ENCODE peak calls at places on chromosomes 4 and X, in six cellular contexts. One of them, this sample, is unnamed.

GRCh38 chr4:87589531-87589930 is 18.8 kb upstream of the DSPP start:
- DNase-seq in stimulated activated CD4-positive, alpha-beta T cell treated with anti-CD3 and anti-CD28 coated beads, Interleukin-12 subunit alpha, Interleukin-12 subunit beta, amount 100 ng/mL, for 4 hours: no peak
- DNase-seq in cardiac fibroblast: peak
- DNase-seq in choroid plexus epithelial cell: peak
- DNase-seq in stimulated activated naive CD8-positive, alpha-beta T cell treated with anti-CD3 and anti-CD28 coated beads, Interleukin-15, Interleukin-2, amounts not matched to agents 100 U/mL and 50 U/mL, for 24 hours: no peak
- DNase-seq in stomach: no peak
- DNase-seq in this sample: peak

GRCh38 chr4:76074468-76074867 is at the start of gene ART3:
- DNase-seq in stimulated activated CD4-positive, alpha-beta T cell treated with anti-CD3 and anti-CD28 coated beads, Interleukin-12 subunit alpha, Interleukin-12 subunit beta, amount 100 ng/mL, for 4 hours: no peak
- DNase-seq in cardiac fibroblast: no peak
- DNase-seq in choroid plexus epithelial cell: peak
- DNase-seq in stimulated activated naive CD8-positive, alpha-beta T cell treated with anti-CD3 and anti-CD28 coated beads, Interleukin-15, Interleukin-2, amounts not matched to agents 100 U/mL and 50 U/mL, for 24 hours: no peak
- DNase-seq in stomach: no peak
- DNase-seq in this sample: no peak

GRCh38 chr4:10625130-10625529 is 59.4 kb downstream of the CLNK start:
- DNase-seq in stimulated activated CD4-positive, alpha-beta T cell treated with anti-CD3 and anti-CD28 coated beads, Interleukin-12 subunit alpha, Interleukin-12 subunit beta, amount 100 ng/mL, for 4 hours: no peak
- DNase-seq in cardiac fibroblast: no peak
- DNase-seq in choroid plexus epithelial cell: no peak
- DNase-seq in stimulated activated naive CD8-positive, alpha-beta T cell treated with anti-CD3 and anti-CD28 coated beads, Interleukin-15, Interleukin-2, amounts not matched to agents 100 U/mL and 50 U/mL, for 24 hours: no peak
- DNase-seq in stomach: peak
- DNase-seq in this sample: no peak

GRCh38 chr4:5712517-5712916 is 1.5 kb downstream of the EVC start:
- DNase-seq in stimulated activated CD4-positive, alpha-beta T cell treated with anti-CD3 and anti-CD28 coated beads, Interleukin-12 subunit alpha, Interleukin-12 subunit beta, amount 100 ng/mL, for 4 hours: no peak
- DNase-seq in cardiac fibroblast: peak
- DNase-seq in choroid plexus epithelial cell: peak
- DNase-seq in stimulated activated naive CD8-positive, alpha-beta T cell treated with anti-CD3 and anti-CD28 coated beads, Interleukin-15, Interleukin-2, amounts not matched to agents 100 U/mL and 50 U/mL, for 24 hours: no peak
- DNase-seq in stomach: no peak
- DNase-seq in this sample: no peak

GRCh38 chr4:107825072-107825789 is 499 bp downstream of the SGMS2 start:
- DNase-seq in stimulated activated CD4-positive, alpha-beta T cell treated with anti-CD3 and anti-CD28 coated beads, Interleukin-12 subunit alpha, Interleukin-12 subunit beta, amount 100 ng/mL, for 4 hours: peak
- DNase-seq in cardiac fibroblast: peak
- DNase-seq in choroid plexus epithelial cell: peak
- DNase-seq in stimulated activated naive CD8-positive, alpha-beta T cell treated with anti-CD3 and anti-CD28 coated beads, Interleukin-15, Interleukin-2, amounts not matched to agents 100 U/mL and 50 U/mL, for 24 hours: no peak
- DNase-seq in stomach: peak
- DNase-seq in this sample: no peak

GRCh38 chr4:8278421-8279287 is 9.1 kb downstream of the HTRA3 start:
- DNase-seq in stimulated activated CD4-positive, alpha-beta T cell treated with anti-CD3 and anti-CD28 coated beads, Interleukin-12 subunit alpha, Interleukin-12 subunit beta, amount 100 ng/mL, for 4 hours: no peak
- DNase-seq in cardiac fibroblast: peak
- DNase-seq in choroid plexus epithelial cell: peak
- DNase-seq in stimulated activated naive CD8-positive, alpha-beta T cell treated with anti-CD3 and anti-CD28 coated beads, Interleukin-15, Interleukin-2, amounts not matched to agents 100 U/mL and 50 U/mL, for 24 hours: no peak
- DNase-seq in stomach: no peak
- DNase-seq in this sample: peak

GRCh38 chr4:35325908-35326453 is 918.3 kb downstream of the ARAP2 start:
- DNase-seq in stimulated activated CD4-positive, alpha-beta T cell treated with anti-CD3 and anti-CD28 coated beads, Interleukin-12 subunit alpha, Interleukin-12 subunit beta, amount 100 ng/mL, for 4 hours: no peak
- DNase-seq in cardiac fibroblast: no peak
- DNase-seq in choroid plexus epithelial cell: no peak
- DNase-seq in stimulated activated naive CD8-positive, alpha-beta T cell treated with anti-CD3 and anti-CD28 coated beads, Interleukin-15, Interleukin-2, amounts not matched to agents 100 U/mL and 50 U/mL, for 24 hours: no peak
- DNase-seq in stomach: no peak
- DNase-seq in this sample: no peak

GRCh38 chr4:136329042-136329662 is 1203.1 kb downstream of the PCDH18 start:
- DNase-seq in stimulated activated CD4-positive, alpha-beta T cell treated with anti-CD3 and anti-CD28 coated beads, Interleukin-12 subunit alpha, Interleukin-12 subunit beta, amount 100 ng/mL, for 4 hours: no peak
- DNase-seq in cardiac fibroblast: no peak
- DNase-seq in choroid plexus epithelial cell: peak
- DNase-seq in stimulated activated naive CD8-positive, alpha-beta T cell treated with anti-CD3 and anti-CD28 coated beads, Interleukin-15, Interleukin-2, amounts not matched to agents 100 U/mL and 50 U/mL, for 24 hours: no peak
- DNase-seq in stomach: no peak
- DNase-seq in this sample: no peak

GRCh38 chr4:133484287-133484686 is 335.2 kb downstream of the PCDH10 start:
- DNase-seq in stimulated activated CD4-positive, alpha-beta T cell treated with anti-CD3 and anti-CD28 coated beads, Interleukin-12 subunit alpha, Interleukin-12 subunit beta, amount 100 ng/mL, for 4 hours: no peak
- DNase-seq in cardiac fibroblast: no peak
- DNase-seq in choroid plexus epithelial cell: no peak
- DNase-seq in stimulated activated naive CD8-positive, alpha-beta T cell treated with anti-CD3 and anti-CD28 coated beads, Interleukin-15, Interleukin-2, amounts not matched to agents 100 U/mL and 50 U/mL, for 24 hours: no peak
- DNase-seq in stomach: no peak
- DNase-seq in this sample: no peak

GRCh38 chr4:84638092-84638491 is 55.2 kb downstream of the CDS1 start:
- DNase-seq in stimulated activated CD4-positive, alpha-beta T cell treated with anti-CD3 and anti-CD28 coated beads, Interleukin-12 subunit alpha, Interleukin-12 subunit beta, amount 100 ng/mL, for 4 hours: no peak
- DNase-seq in cardiac fibroblast: no peak
- DNase-seq in choroid plexus epithelial cell: no peak
- DNase-seq in stimulated activated naive CD8-positive, alpha-beta T cell treated with anti-CD3 and anti-CD28 coated beads, Interleukin-15, Interleukin-2, amounts not matched to agents 100 U/mL and 50 U/mL, for 24 hours: no peak
- DNase-seq in stomach: no peak
- DNase-seq in this sample: no peak

GRCh38 chr4:180059216-180059881 is 2183.9 kb upstream of the TENM3 start:
- DNase-seq in stimulated activated CD4-positive, alpha-beta T cell treated with anti-CD3 and anti-CD28 coated beads, Interleukin-12 subunit alpha, Interleukin-12 subunit beta, amount 100 ng/mL, for 4 hours: no peak
- DNase-seq in cardiac fibroblast: no peak
- DNase-seq in choroid plexus epithelial cell: no peak
- DNase-seq in stimulated activated naive CD8-positive, alpha-beta T cell treated with anti-CD3 and anti-CD28 coated beads, Interleukin-15, Interleukin-2, amounts not matched to agents 100 U/mL and 50 U/mL, for 24 hours: no peak
- DNase-seq in stomach: no peak
- DNase-seq in this sample: no peak

GRCh38 chrX:109782994-109783711 is 50.1 kb upstream of the ACSL4 start:
- DNase-seq in stimulated activated CD4-positive, alpha-beta T cell treated with anti-CD3 and anti-CD28 coated beads, Interleukin-12 subunit alpha, Interleukin-12 subunit beta, amount 100 ng/mL, for 4 hours: no peak
- DNase-seq in cardiac fibroblast: no peak
- DNase-seq in choroid plexus epithelial cell: peak
- DNase-seq in stimulated activated naive CD8-positive, alpha-beta T cell treated with anti-CD3 and anti-CD28 coated beads, Interleukin-15, Interleukin-2, amounts not matched to agents 100 U/mL and 50 U/mL, for 24 hours: peak
- DNase-seq in stomach: no peak
- DNase-seq in this sample: no peak

GRCh38 chr4:113584407-113585150 is 177.0 kb downstream of the CAMK2D start:
- DNase-seq in stimulated activated CD4-positive, alpha-beta T cell treated with anti-CD3 and anti-CD28 coated beads, Interleukin-12 subunit alpha, Interleukin-12 subunit beta, amount 100 ng/mL, for 4 hours: no peak
- DNase-seq in cardiac fibroblast: peak
- DNase-seq in choroid plexus epithelial cell: peak
- DNase-seq in stimulated activated naive CD8-positive, alpha-beta T cell treated with anti-CD3 and anti-CD28 coated beads, Interleukin-15, Interleukin-2, amounts not matched to agents 100 U/mL and 50 U/mL, for 24 hours: no peak
- DNase-seq in stomach: no peak
- DNase-seq in this sample: peak

GRCh38 chr4:52588771-52589591 is 70.1 kb downstream of the USP46 start:
- DNase-seq in stimulated activated CD4-positive, alpha-beta T cell treated with anti-CD3 and anti-CD28 coated beads, Interleukin-12 subunit alpha, Interleukin-12 subunit beta, amount 100 ng/mL, for 4 hours: no peak
- DNase-seq in cardiac fibroblast: peak
- DNase-seq in choroid plexus epithelial cell: peak
- DNase-seq in stimulated activated naive CD8-positive, alpha-beta T cell treated with anti-CD3 and anti-CD28 coated beads, Interleukin-15, Interleukin-2, amounts not matched to agents 100 U/mL and 50 U/mL, for 24 hours: peak
- DNase-seq in stomach: no peak
- DNase-seq in this sample: peak

GRCh38 chr4:88803600-88804096 is 106.0 kb upstream of the NAP1L5 start:
- DNase-seq in stimulated activated CD4-positive, alpha-beta T cell treated with anti-CD3 and anti-CD28 coated beads, Interleukin-12 subunit alpha, Interleukin-12 subunit beta, amount 100 ng/mL, for 4 hours: no peak
- DNase-seq in cardiac fibroblast: peak
- DNase-seq in choroid plexus epithelial cell: peak
- DNase-seq in stimulated activated naive CD8-positive, alpha-beta T cell treated with anti-CD3 and anti-CD28 coated beads, Interleukin-15, Interleukin-2, amounts not matched to agents 100 U/mL and 50 U/mL, for 24 hours: no peak
- DNase-seq in stomach: no peak
- DNase-seq in this sample: peak

GRCh38 chr4:68476191-68476590 is 28.9 kb downstream of the TMPRSS11E start:
- DNase-seq in stimulated activated CD4-positive, alpha-beta T cell treated with anti-CD3 and anti-CD28 coated beads, Interleukin-12 subunit alpha, Interleukin-12 subunit beta, amount 100 ng/mL, for 4 hours: no peak
- DNase-seq in cardiac fibroblast: no peak
- DNase-seq in choroid plexus epithelial cell: no peak
- DNase-seq in stimulated activated naive CD8-positive, alpha-beta T cell treated with anti-CD3 and anti-CD28 coated beads, Interleukin-15, Interleukin-2, amounts not matched to agents 100 U/mL and 50 U/mL, for 24 hours: no peak
- DNase-seq in stomach: no peak
- DNase-seq in this sample: peak

GRCh38 chrX:123756320-123756719 is 23.5 kb upstream of the THOC2 start:
- DNase-seq in stimulated activated CD4-positive, alpha-beta T cell treated with anti-CD3 and anti-CD28 coated beads, Interleukin-12 subunit alpha, Interleukin-12 subunit beta, amount 100 ng/mL, for 4 hours: no peak
- DNase-seq in cardiac fibroblast: peak
- DNase-seq in choroid plexus epithelial cell: no peak
- DNase-seq in stimulated activated naive CD8-positive, alpha-beta T cell treated with anti-CD3 and anti-CD28 coated beads, Interleukin-15, Interleukin-2, amounts not matched to agents 100 U/mL and 50 U/mL, for 24 hours: no peak
- DNase-seq in stomach: no peak
- DNase-seq in this sample: peak

GRCh38 chr4:8690811-8691775 is 98.5 kb downstream of the CPZ start:
- DNase-seq in stimulated activated CD4-positive, alpha-beta T cell treated with anti-CD3 and anti-CD28 coated beads, Interleukin-12 subunit alpha, Interleukin-12 subunit beta, amount 100 ng/mL, for 4 hours: no peak
- DNase-seq in cardiac fibroblast: no peak
- DNase-seq in choroid plexus epithelial cell: no peak
- DNase-seq in stimulated activated naive CD8-positive, alpha-beta T cell treated with anti-CD3 and anti-CD28 coated beads, Interleukin-15, Interleukin-2, amounts not matched to agents 100 U/mL and 50 U/mL, for 24 hours: no peak
- DNase-seq in stomach: peak
- DNase-seq in this sample: no peak

GRCh38 chr4:10063544-10064300 is 42.4 kb upstream of the SLC2A9 start:
- DNase-seq in stimulated activated CD4-positive, alpha-beta T cell treated with anti-CD3 and anti-CD28 coated beads, Interleukin-12 subunit alpha, Interleukin-12 subunit beta, amount 100 ng/mL, for 4 hours: no peak
- DNase-seq in cardiac fibroblast: peak
- DNase-seq in choroid plexus epithelial cell: peak
- DNase-seq in stimulated activated naive CD8-positive, alpha-beta T cell treated with anti-CD3 and anti-CD28 coated beads, Interleukin-15, Interleukin-2, amounts not matched to agents 100 U/mL and 50 U/mL, for 24 hours: no peak
- DNase-seq in stomach: peak
- DNase-seq in this sample: peak